ENCODE peak calls at places on chromosomes 16 and 17, in seven cellular contexts. S is NCI-H1105, X is GM23248, V is nephron progenitor cell, M is T-helper 2 cell, R is RPMI8226, E is left lung. Y is an unnamed sample.

GRCh38 chr17:66331038-66331816 is 28.8 kb downstream of the PRKCA start:
- DNase-seq in S (no peak), X (no peak), V (no peak), M (no peak), R (no peak), E (no peak), Y (no peak)

GRCh38 chr16:83849434-83849833 is 41.7 kb downstream of the HSBP1 start:
- DNase-seq in S (no peak), X (no peak), V (no peak), M (no peak), R (no peak), E (no peak), Y (no peak)

GRCh38 chr17:39867084-39867890 is 715 bp upstream of the ZPBP2 start:
- DNase-seq in S (no peak), X (no peak), V (no peak), M (peak; percentile 48), R (peak; percentile 66), E (no peak), Y (peak; percentile 28)

GRCh38 chr16:17301593-17302135 is 169.1 kb downstream of the XYLT1 start:
- DNase-seq in S (no peak), X (no peak), V (no peak), M (no peak), R (peak; percentile 71), E (no peak), Y (peak; percentile 62)

GRCh38 chr17:81100668-81101067 is 64.6 kb upstream of the PVALEF start:
- DNase-seq in S (no peak), X (no peak), V (no peak), M (no peak), R (no peak), E (no peak), Y (no peak)

GRCh38 chr17:8120520-8121443 is 2.5 kb upstream of the ALOXE3 start:
- DNase-seq in S (peak; percentile 65), X (peak; percentile 83), V (peak; percentile 78), M (peak; percentile 54), R (peak; percentile 90), E (peak; percentile 86), Y (peak; percentile 53)

GRCh38 chr17:39963826-39964225 is 1.0 kb downstream of the GSDMA start:
- DNase-seq in S (no peak), X (no peak), V (no peak), M (no peak), R (peak; percentile 40), E (no peak), Y (no peak)

GRCh38 chr16:9328386-9328785 is 236.9 kb downstream of the HAPSTR1 start:
- DNase-seq in S (no peak), X (no peak), V (no peak), M (no peak), R (no peak), E (no peak), Y (no peak)

GRCh38 chr16:84888450-84888849 is 68.7 kb downstream of the CRISPLD2 start:
- DNase-seq in S (no peak), X (no peak), V (no peak), M (no peak), R (no peak), E (no peak), Y (no peak)

GRCh38 chr17:67095803-67096202 is 51.4 kb downstream of the CACNG1 start:
- DNase-seq in S (no peak), X (peak; percentile 48), V (no peak), M (no peak), R (no peak), E (no peak), Y (no peak)

GRCh38 chr16:749010-749409 is 8.2 kb upstream of the CIAO3 start:
- DNase-seq in S (no peak), X (peak; percentile 91), V (no peak), M (no peak), R (no peak), E (no peak), Y (no peak)

GRCh38 chr17:45289316-45290268 is 27.2 kb downstream of the MAP3K14 start:
- DNase-seq in S (no peak), X (no peak), V (no peak), M (no peak), R (no peak), E (peak; percentile 73), Y (no peak)

GRCh38 chr17:65290616-65291015 is 153.4 kb downstream of the RGS9 start:
- DNase-seq in S (no peak), X (no peak), V (no peak), M (no peak), R (no peak), E (no peak), Y (no peak)

GRCh38 chr17:64572682-64573154 is 65.9 kb downstream of the CEP95 start:
- DNase-seq in S (no peak), X (peak; percentile 87), V (no peak), M (no peak), R (no peak), E (no peak), Y (no peak)

GRCh38 chr16:31083556-31083955 is 5.2 kb downstream of the PRSS53 start:
- DNase-seq in S (no peak), X (no peak), V (no peak), M (no peak), R (no peak), E (no peak), Y (no peak)

GRCh38 chr16:90077757-90078593 is 844 bp upstream of the PRDM7 start:
- DNase-seq in S (no peak), X (peak; percentile 62), V (peak; percentile 5), M (peak; percentile 7), R (peak; percentile 40), E (no peak), Y (no peak)

Y was measured in activated B cell treated with CpG ODN at 0.5 μM for 24 hours.